ENCODE peak calls at places on chromosome 21, in five cellular contexts. H is foreskin fibroblast; L is CD8-positive, alpha-beta memory T cell; P is AG08396; B is activated CD4-positive, alpha-beta T cell treated with anti-CD3 and anti-CD28 coated beads for 48 hours. E is an unnamed sample.

GRCh38 chr21:45867671-45868081 is 113.9 kb upstream of the COL6A1 start:
- DNase-seq in L (no peak), H (no peak), B (no peak), P (no peak), E (no peak)

GRCh38 chr21:44866780-44867179 is 6.7 kb downstream of the PTTG1IP start:
- DNase-seq in P (no peak), L (no peak), H (peak; percentile 41), B (no peak), E (no peak)

GRCh38 chr21:36751383-36751782 is 52.5 kb downstream of the SIM2 start:
- DNase-seq in P (no peak), H (no peak), L (no peak), B (no peak), E (no peak)

GRCh38 chr21:31559368-31560119 is 99.9 kb upstream of the SOD1 start:
- DNase-seq in L (peak; percentile 79), H (peak; percentile 82), P (peak; percentile 70), B (peak; percentile 97), E (peak; percentile 72)

GRCh38 chr21:46060596-46061061 is 37.3 kb upstream of the COL6A2 start:
- DNase-seq in L (peak; percentile 17), H (peak; percentile 100), P (peak; percentile 90), B (peak; percentile 47), E (no peak)

GRCh38 chr21:39281207-39281606 is 32.2 kb downstream of the BRWD1 start:
- DNase-seq in P (no peak), B (no peak), L (no peak), H (no peak), E (no peak)

GRCh38 chr21:9839011-9839661 is 682.2 kb upstream of the TPTE start:
- DNase-seq in B (no peak), L (no peak), P (peak; percentile 5), H (no peak), E (no peak)

GRCh38 chr21:42162831-42163510 is 56.0 kb upstream of the ABCG1 start:
- DNase-seq in H (no peak), P (no peak), B (peak; percentile 31), L (no peak), E (no peak)

GRCh38 chr21:34280987-34281386 is 82.8 kb upstream of the KCNE2 start:
- DNase-seq in P (no peak), H (peak; percentile 6), L (no peak), B (no peak), E (no peak)

GRCh38 chr21:36910581-36911307 is 55.7 kb downstream of the HLCS start:
- DNase-seq in L (no peak), B (no peak), P (no peak), H (peak; percentile 70), E (no peak)

GRCh38 chr21:15210235-15210678 is 145.5 kb upstream of the NRIP1 start:
- DNase-seq in H (peak; percentile 83), B (no peak), P (no peak), L (no peak), E (no peak)

GRCh38 chr21:46111857-46112730 is 14.2 kb downstream of the COL6A2 start:
- DNase-seq in B (no peak), L (peak; percentile 0), P (no peak), H (peak; percentile 10), E (no peak)

GRCh38 chr21:28447453-28447852 is 545.2 kb downstream of the LTN1 start:
- DNase-seq in H (peak; percentile 69), P (peak; percentile 8), B (no peak), L (no peak), E (no peak)

GRCh38 chr21:27314096-27314495 is 347.2 kb upstream of the ADAMTS5 start:
- DNase-seq in B (no peak), P (no peak), L (no peak), H (no peak), E (no peak)

GRCh38 chr21:27423073-27423472 is 456.2 kb upstream of the ADAMTS5 start:
- DNase-seq in B (no peak), L (no peak), H (peak; percentile 98), P (peak; percentile 78), E (no peak)

GRCh38 chr21:36718951-36719501 is 20.1 kb downstream of the SIM2 start:
- DNase-seq in L (no peak), H (no peak), P (no peak), B (no peak), E (no peak)

GRCh38 chr21:27564684-27565280 is 597.9 kb upstream of the ADAMTS5 start:
- DNase-seq in H (peak; percentile 82), L (no peak), P (peak; percentile 26), B (peak; percentile 3), E (no peak)

GRCh38 chr21:34999397-34999941 is 49.6 kb downstream of the RUNX1 start:
- DNase-seq in L (no peak), H (peak; percentile 58), P (no peak), B (no peak), E (no peak)

GRCh38 chr21:16291296-16291695 is 561.5 kb downstream of the USP25 start:
- DNase-seq in P (no peak), L (no peak), H (no peak), B (no peak), E (no peak)

GRCh38 chr21:32602099-32602498 is 10.1 kb downstream of the CFAP298 start:
- DNase-seq in L (no peak), B (no peak), P (no peak), H (no peak), E (no peak)

GRCh38 chr21:42358937-42359336 is 7.4 kb downstream of the TFF1 start:
- DNase-seq in B (no peak), L (no peak), P (no peak), H (no peak), E (no peak)

GRCh38 chr21:29114765-29115164 is 15.7 kb upstream of the MAP3K7CL start:
- DNase-seq in H (peak; percentile 76), P (peak; percentile 43), B (no peak), L (no peak), E (no peak)

E was measured in T-helper 1 cell.